ENCODE peak calls at places on chromosomes 12 and 14, in five cellular contexts. A, T, F, X and H are unnamed samples.
A peak's percentile ranks its signal among the peaks of the same experiment; 100 is the strongest.

GRCh38 chr14:44701563-44702263 is 194.6 kb upstream of the FSCB start:
- DNase-seq in T (no peak), X (no peak), F (no peak), A (peak; percentile 0), H (no peak)

GRCh38 chr12:12087693-12088034 is 16.9 kb downstream of the BCL2L14 start:
- DNase-seq in F (no peak), T (no peak), X (no peak), A (no peak), H (peak; percentile 94)

GRCh38 chr12:118188690-118189371 is 52.9 kb downstream of the PEBP1 start:
- DNase-seq in T (no peak), X (no peak), A (peak; percentile 59), F (peak; percentile 60), H (peak; percentile 5)

GRCh38 chr14:93734961-93735360 is 53.3 kb downstream of the PRIMA1 start:
- DNase-seq in A (no peak), X (no peak), F (no peak), T (no peak), H (no peak)

GRCh38 chr12:47990351-47991105 is 13.7 kb downstream of the COL2A1 start:
- DNase-seq in A (peak; percentile 17), T (no peak), F (no peak), X (no peak), H (no peak)

GRCh38 chr14:104799239-104799599 is 1.7 kb upstream of the ZBTB42 start:
- DNase-seq in X (no peak), T (no peak), F (no peak), A (no peak), H (no peak)

GRCh38 chr12:1870086-1870485 is 48.4 kb downstream of the CACNA2D4 start:
- DNase-seq in A (no peak), T (no peak), F (no peak), X (no peak), H (no peak)

GRCh38 chr12:123387508-123388217 is 3.7 kb downstream of the KMT5A start:
- DNase-seq in A (no peak), T (no peak), X (no peak), F (no peak), H (no peak)

GRCh38 chr12:1939316-1939715 is 20.9 kb upstream of the CACNA2D4 start:
- DNase-seq in X (no peak), T (no peak), A (no peak), F (no peak), H (no peak)

GRCh38 chr12:57611116-57611809 is at the start of gene ARHGEF25:
- DNase-seq in T (no peak), F (peak; percentile 88), A (peak; percentile 47), X (peak; percentile 91), H (peak; percentile 73)

GRCh38 chr12:54011665-54012532 is 3.1 kb downstream of the HOXC8 start:
- DNase-seq in A (no peak), X (no peak), F (no peak), T (no peak), H (no peak)

GRCh38 chr14:101405171-101405883 is 156.0 kb upstream of the DIO3 start:
- DNase-seq in T (no peak), F (peak; percentile 50), A (peak; percentile 80), X (no peak), H (no peak)

GRCh38 chr12:67069451-67070306 is 199.5 kb upstream of the CAND1 start:
- DNase-seq in A (no peak), T (peak; percentile 65), F (peak; percentile 54), X (no peak), H (peak; percentile 83)

GRCh38 chr14:65226824-65227604 is 124.7 kb upstream of the MAX start:
- DNase-seq in F (no peak), T (no peak), X (no peak), A (peak; percentile 77), H (no peak)

GRCh38 chr12:39752482-39753147 is 133.0 kb upstream of the ABCD2 start:
- DNase-seq in X (no peak), A (no peak), T (no peak), F (no peak), H (peak; percentile 20)

GRCh38 chr14:55158412-55158811 is 29.4 kb downstream of the LGALS3 start:
- DNase-seq in A (no peak), F (no peak), X (no peak), T (peak; percentile 2), H (no peak)

GRCh38 chr12:59834659-59835474 is 239.0 kb downstream of the SLC16A7 start:
- DNase-seq in F (no peak), A (peak; percentile 47), T (peak; percentile 17), X (no peak), H (peak; percentile 17)

GRCh38 chr14:96965885-96966595 is 168.9 kb downstream of the VRK1 start:
- DNase-seq in T (no peak), F (no peak), X (no peak), A (no peak), H (no peak)

GRCh38 chr14:24277606-24278321 is 6.4 kb upstream of the RABGGTA start:
- DNase-seq in X (no peak), F (peak; percentile 68), A (no peak), T (no peak), H (no peak)

GRCh38 chr12:94754653-94755052 is 104.3 kb upstream of the TMCC3 start:
- DNase-seq in A (no peak), X (no peak), F (no peak), T (no peak), H (no peak)

GRCh38 chr12:42749239-42749638 is 159.7 kb upstream of the PRICKLE1 start:
- DNase-seq in F (no peak), T (no peak), A (no peak), X (no peak), H (no peak)

GRCh38 chr12:54384591-54385041 is at the start of gene ZNF385A:
- DNase-seq in A (no peak), F (no peak), X (no peak), T (peak; percentile 92), H (no peak)

GRCh38 chr12:58711968-58712367 is 208.3 kb downstream of the LRIG3 start:
- DNase-seq in T (no peak), X (no peak), F (no peak), A (peak; percentile 56), H (no peak)

GRCh38 chr14:49598479-49599301 is at the start of gene LRR1:
- DNase-seq in T (peak; percentile 82), F (peak; percentile 91), A (peak; percentile 83), X (peak; percentile 51), H (peak; percentile 79)

GRCh38 chr14:47346849-47347248 is 328.6 kb downstream of the MDGA2 start:
- DNase-seq in F (no peak), X (no peak), A (no peak), T (peak; percentile 21), H (no peak)

GRCh38 chr14:54211562-54212308 is 185.1 kb upstream of the CDKN3 start:
- DNase-seq in T (no peak), F (no peak), A (peak; percentile 61), X (no peak), H (no peak)

GRCh38 chr14:68210729-68211299 is 391.2 kb downstream of the RAD51B start:
- DNase-seq in A (peak; percentile 98), F (no peak), X (no peak), T (peak; percentile 65), H (no peak)

GRCh38 chr12:16299403-16299802 is 21.9 kb upstream of the SLC15A5 start:
- DNase-seq in X (no peak), A (no peak), F (no peak), T (no peak), H (no peak)

GRCh38 chr14:91108941-91109611 is 4.8 kb upstream of the DGLUCY start:
- DNase-seq in T (peak; percentile 62), A (no peak), X (no peak), F (no peak), H (no peak)

GRCh38 chr12:77946541-77947021 is 115.9 kb downstream of the NAV3 start:
- DNase-seq in T (no peak), X (no peak), F (no peak), A (peak; percentile 57), H (no peak)

GRCh38 chr12:123478762-123479161 is 20.8 kb downstream of the SNRNP35 start:
- DNase-seq in A (no peak), T (no peak), X (no peak), F (peak; percentile 81), H (no peak)

GRCh38 chr14:36070056-36071043 is 106.2 kb downstream of the PTCSC3 start:
- DNase-seq in X (peak; percentile 0), F (peak; percentile 54), A (peak; percentile 52), T (peak; percentile 51), H (peak; percentile 85)

GRCh38 chr12:120709976-120710804 is at the start of gene UNC119B:
- DNase-seq in F (peak; percentile 88), X (peak; percentile 60), T (peak; percentile 60), A (peak; percentile 33), H (peak; percentile 31)

GRCh38 chr14:104143071-104143470 is 4.7 kb downstream of the KIF26A start:
- DNase-seq in A (no peak), F (peak; percentile 37), T (no peak), X (no peak), H (no peak)

GRCh38 chr12:14275111-14275510 is 90.4 kb upstream of the ATF7IP start:
- DNase-seq in F (no peak), T (no peak), A (no peak), X (no peak), H (no peak)